ENCODE peak calls at places on chromosome 4, in five cellular contexts. B is EL; I is NAMALWA; A is activated CD4-positive, alpha-beta T cell treated with anti-CD3 and anti-CD28 coated beads, Interleukin-2, amount 50 U/mL, for 4 hours; E is H7. N is an unnamed sample.

GRCh38 chr4:122364700-122365404 is 14.0 kb upstream of the ADAD1 start:
- DNase-seq in B (peak), I (no peak), A (no peak), E (no peak), N (peak)

GRCh38 chr4:144809056-144809640 is 163.2 kb downstream of the HHIP start:
- DNase-seq in B (no peak), I (no peak), A (no peak), E (no peak), N (no peak)

GRCh38 chr4:156505341-156505955 is 466.2 kb downstream of the PDGFC start:
- DNase-seq in B (no peak), I (no peak), A (no peak), E (peak), N (no peak)

GRCh38 chr4:110630621-110631402 is 7.9 kb upstream of the PITX2 start:
- DNase-seq in B (no peak), I (no peak), A (no peak), E (peak), N (no peak)

GRCh38 chr4:86367577-86367976 is 7.7 kb upstream of the MAPK10 start:
- DNase-seq in B (peak), I (no peak), A (no peak), E (no peak), N (no peak)

GRCh38 chr4:184822356-184822755 is 3.4 kb downstream of the ACSL1 start:
- DNase-seq in B (no peak), I (no peak), A (no peak), E (no peak), N (no peak)

GRCh38 chr4:182185491-182185890 is 57.7 kb upstream of the TENM3 start:
- DNase-seq in B (no peak), I (no peak), A (no peak), E (no peak), N (no peak)

GRCh38 chr4:80361329-80361900 is 25.9 kb downstream of the CFAP299 start:
- DNase-seq in B (peak), I (peak), A (no peak), E (peak), N (peak)

GRCh38 chr4:184126800-184127199 is 90.9 kb downstream of the ENPP6 start:
- DNase-seq in B (no peak), I (no peak), A (no peak), E (no peak), N (no peak)

GRCh38 chr4:125728568-125728967 is 413.8 kb downstream of the FAT4 start:
- DNase-seq in B (peak), I (no peak), A (no peak), E (peak), N (no peak)

GRCh38 chr4:150805183-150806025 is 209.7 kb downstream of the LRBA start:
- DNase-seq in B (no peak), I (no peak), A (no peak), E (no peak), N (no peak)

GRCh38 chr4:1417522-1418390 is 11.5 kb upstream of the NKX1-1 start:
- DNase-seq in B (no peak), I (no peak), A (no peak), E (peak), N (no peak)

GRCh38 chr4:112523008-112523440 is 7.0 kb upstream of the NEUROG2 start:
- DNase-seq in B (peak), I (peak), A (no peak), E (peak), N (no peak)

GRCh38 chr4:185592845-185593488 is 57.7 kb upstream of the PDLIM3 start:
- DNase-seq in B (no peak), I (no peak), A (no peak), E (no peak), N (no peak)

GRCh38 chr4:8123389-8123788 is 35.2 kb downstream of the ABLIM2 start:
- DNase-seq in B (peak), I (no peak), A (no peak), E (peak), N (no peak)

GRCh38 chr4:70728096-70728495 is 6.3 kb downstream of the RUFY3 start:
- DNase-seq in B (no peak), I (no peak), A (no peak), E (no peak), N (peak)

GRCh38 chr4:70874268-70875156 is 27.7 kb upstream of the MOB1B start:
- DNase-seq in B (no peak), I (peak), A (no peak), E (no peak), N (no peak)

GRCh38 chr4:997375-998071 is 4.3 kb upstream of the SLC26A1 start:
- DNase-seq in B (no peak), I (no peak), A (no peak), E (peak), N (peak)